ENCODE peak calls at places on chromosome 2, in four cellular contexts. F is HepG2, N is A549, J is K562. Y is an unnamed sample.

GRCh38 chr2:157439792-157440186 is 4.1 kb downstream of the CYTIP start:
- DNase-seq in F (no peak), N (no peak), J (no peak), Y (no peak)

GRCh38 chr2:216879727-216880508 is 20.1 kb upstream of the TNP1 start:
- DNase-seq in F (no peak), N (no peak), J (peak), Y (no peak)

GRCh38 chr2:197204855-197205254 is 105.7 kb downstream of the ANKRD44 start:
- DNase-seq in F (no peak), N (no peak), J (no peak), Y (no peak)

GRCh38 chr2:138059967-138060635 is 95.8 kb downstream of the HNMT start:
- DNase-seq in F (peak), N (peak), J (peak), Y (no peak)

GRCh38 chr2:20350105-20350712 is 435 bp downstream of the PUM2 start:
- DNase-seq in F (peak), N (no peak), J (peak), Y (peak)

GRCh38 chr2:237629739-237630138 is 2.4 kb downstream of the LRRFIP1 start:
- DNase-seq in F (no peak), N (no peak), J (no peak), Y (no peak)

GRCh38 chr2:25042321-25043240 is 705 bp downstream of the EFR3B start:
- DNase-seq in F (no peak), N (peak), J (no peak), Y (peak)

GRCh38 chr2:222960126-222960525 is 91.9 kb upstream of the KCNE4 start:
- DNase-seq in F (no peak), N (no peak), J (no peak), Y (no peak)

GRCh38 chr2:101107246-101107645 is 43.9 kb downstream of the TBC1D8 start:
- DNase-seq in F (no peak), N (no peak), J (no peak), Y (no peak)

GRCh38 chr2:238425979-238426567 is 654 bp upstream of the ASB1 start:
- DNase-seq in F (peak), N (peak), J (peak), Y (no peak)

GRCh38 chr2:25369876-25370275 is 28.2 kb upstream of the DNMT3A start:
- DNase-seq in F (no peak), N (no peak), J (no peak), Y (no peak)

GRCh38 chr2:122072666-122073065 is 317.2 kb downstream of the TSN start:
- DNase-seq in F (no peak), N (no peak), J (no peak), Y (no peak)

GRCh38 chr2:37638973-37639372 is 32.5 kb downstream of the CDC42EP3 start:
- DNase-seq in F (no peak), N (no peak), J (no peak), Y (no peak)

GRCh38 chr2:95525294-95526035 is 40.9 kb upstream of the TRIM43B start:
- DNase-seq in F (no peak), N (no peak), J (no peak), Y (no peak)

GRCh38 chr2:105793230-105793975 is 48.7 kb downstream of the NCK2 start:
- DNase-seq in F (no peak), N (no peak), J (no peak), Y (no peak)

GRCh38 chr2:74690571-74690970 is 36.5 kb downstream of the SEMA4F start:
- DNase-seq in F (peak), N (peak), J (peak), Y (no peak)

GRCh38 chr2:14023558-14023957 is 609.0 kb upstream of the LRATD1 start:
- DNase-seq in F (no peak), N (no peak), J (no peak), Y (no peak)

GRCh38 chr2:171430516-171431410 is 3.0 kb downstream of the METTL8 start:
- DNase-seq in F (no peak), N (no peak), J (no peak), Y (no peak)

GRCh38 chr2:231887756-231888155 is 38.4 kb downstream of the NPPC start:
- DNase-seq in F (no peak), N (no peak), J (no peak), Y (no peak)

GRCh38 chr2:64644240-64645013 is 9.3 kb downstream of the SERTAD2 start:
- DNase-seq in F (peak), N (peak), J (peak), Y (peak)

GRCh38 chr2:109513230-109513629 is 100.5 kb downstream of the SEPTIN10 start:
- DNase-seq in F (no peak), N (no peak), J (no peak), Y (no peak)

GRCh38 chr2:63399171-63399570 is 189.1 kb downstream of the WDPCP start:
- DNase-seq in F (no peak), N (no peak), J (no peak), Y (no peak)

GRCh38 chr2:72993147-72993546 is 75.8 kb downstream of the EMX1 start:
- DNase-seq in F (peak), N (peak), J (peak), Y (peak)

GRCh38 chr2:160324161-160324768 is 124.2 kb upstream of the ITGB6 start:
- DNase-seq in F (peak), N (peak), J (peak), Y (peak)

GRCh38 chr2:239871481-239872435 is 153.4 kb downstream of the NDUFA10 start:
- DNase-seq in F (no peak), N (no peak), J (no peak), Y (no peak)

GRCh38 chr2:31831585-31831984 is 179.2 kb downstream of the MEMO1 start:
- DNase-seq in F (no peak), N (no peak), J (no peak), Y (no peak)

DNA sequence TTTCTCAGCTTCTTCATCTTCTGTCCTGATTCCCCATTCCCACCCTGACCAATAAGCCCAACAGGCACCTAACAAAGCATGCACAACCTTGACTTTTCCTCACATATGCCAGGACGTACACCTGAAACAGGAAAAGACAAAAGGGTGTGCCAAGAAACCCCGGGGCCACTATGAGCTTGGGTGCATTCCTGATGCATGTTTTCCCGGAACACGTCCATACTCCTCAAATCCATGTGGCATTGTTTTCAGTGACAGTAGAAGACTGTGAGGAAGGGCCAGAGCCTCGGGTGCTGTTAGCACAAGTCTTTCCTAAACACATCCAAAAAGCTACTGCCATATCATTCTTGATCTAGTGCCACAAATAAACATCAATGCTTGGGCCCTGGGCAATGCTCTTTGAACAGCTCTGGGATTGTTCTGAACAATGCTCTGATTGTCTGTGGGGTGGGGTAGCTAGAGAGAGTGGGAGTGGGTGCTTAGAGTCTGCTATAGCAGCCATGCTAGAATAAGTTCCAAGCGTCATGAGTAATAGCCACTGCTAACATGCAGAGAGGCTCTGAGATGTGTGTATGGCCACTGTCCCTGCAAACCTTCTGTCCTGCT is 181.7 kb upstream of the CRIM1 start:
- DNase-seq in F (peak), N (no peak), J (no peak), Y (no peak)
- TF ChIP-seq NR3C1 in F (no peak), N (no peak), J (no peak), Y (no peak)

GRCh38 chr2:241564596-241565411 is 6.3 kb downstream of the BOK start:
- DNase-seq in F (no peak), N (no peak), J (no peak), Y (no peak)
- TF ChIP-seq NR3C1 in F (no peak), N (no peak), J (no peak), Y (no peak)

DNA sequence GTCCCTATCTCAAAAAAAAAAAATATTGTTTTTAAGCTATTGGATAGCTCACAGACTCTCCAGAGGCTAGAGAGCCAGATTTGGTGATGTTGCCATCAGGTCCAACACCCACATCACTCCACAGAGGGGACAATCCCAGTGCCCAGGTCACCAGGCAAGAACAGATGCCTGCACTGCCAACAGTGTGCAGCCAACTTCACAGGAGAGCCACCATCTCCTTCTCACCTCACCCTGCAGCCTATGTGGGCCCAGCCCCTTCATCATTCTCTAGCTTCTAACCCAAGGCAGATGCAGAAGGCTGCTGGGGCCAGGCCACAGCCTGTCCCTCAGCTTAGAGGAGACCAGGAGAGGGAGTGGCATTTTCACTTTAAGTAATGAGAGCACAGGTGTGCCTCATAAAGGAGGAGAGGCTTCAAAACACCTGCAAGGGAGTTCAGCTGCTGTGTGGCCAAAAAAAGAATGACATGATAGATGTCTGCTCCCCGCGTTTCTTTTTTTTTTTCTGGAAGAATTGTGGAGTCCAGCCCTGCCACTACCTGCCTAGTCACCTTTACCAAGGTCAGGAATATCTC is 98.0 kb upstream of the ZSWIM2 start:
- DNase-seq in F (no peak), N (no peak), J (no peak), Y (no peak)
- TF ChIP-seq NR3C1 in F (no peak), N (no peak), J (no peak), Y (no peak)

GRCh38 chr2:215532844-215533243 is 97.0 kb upstream of the FN1 start:
- DNase-seq in F (peak), N (no peak), J (no peak), Y (no peak)

GRCh38 chr2:215528555-215528954 is 92.7 kb upstream of the FN1 start:
- DNase-seq in F (peak), N (peak), J (no peak), Y (no peak)

GRCh38 chr2:215529271-215529670 is 93.4 kb upstream of the FN1 start:
- DNase-seq in F (peak), N (peak), J (no peak), Y (no peak)

GRCh38 chr2:215530191-215530968 is 94.5 kb upstream of the FN1 start:
- DNase-seq in F (no peak), N (no peak), J (no peak), Y (no peak)

GRCh38 chr2:215531284-215531683 is 95.4 kb upstream of the FN1 start:
- DNase-seq in F (no peak), N (no peak), J (no peak), Y (no peak)
- TF ChIP-seq NR3C1 in F (no peak), N (no peak), J (no peak), Y (no peak)

GRCh38 chr2:131039908-131040660 is 53.2 kb downstream of the FAM168B start:
- DNase-seq in F (no peak), N (no peak), J (no peak), Y (no peak)
- TF ChIP-seq NR3C1 in F (no peak), N (no peak), J (no peak), Y (no peak)

GRCh38 chr2:88161446-88161845 is 8.7 kb upstream of the THNSL2 start:
- DNase-seq in F (no peak), N (no peak), J (no peak), Y (no peak)

GRCh38 chr2:88167740-88168139 is 2.4 kb upstream of the THNSL2 start:
- DNase-seq in F (no peak), N (no peak), J (no peak), Y (no peak)

GRCh38 chr2:88170472-88170892 is 336 bp downstream of the THNSL2 start:
- DNase-seq in F (no peak), N (no peak), J (no peak), Y (peak)

GRCh38 chr2:88159955-88160415 is 10.2 kb upstream of the THNSL2 start:
- DNase-seq in F (peak), N (peak), J (peak), Y (peak)

DNA sequence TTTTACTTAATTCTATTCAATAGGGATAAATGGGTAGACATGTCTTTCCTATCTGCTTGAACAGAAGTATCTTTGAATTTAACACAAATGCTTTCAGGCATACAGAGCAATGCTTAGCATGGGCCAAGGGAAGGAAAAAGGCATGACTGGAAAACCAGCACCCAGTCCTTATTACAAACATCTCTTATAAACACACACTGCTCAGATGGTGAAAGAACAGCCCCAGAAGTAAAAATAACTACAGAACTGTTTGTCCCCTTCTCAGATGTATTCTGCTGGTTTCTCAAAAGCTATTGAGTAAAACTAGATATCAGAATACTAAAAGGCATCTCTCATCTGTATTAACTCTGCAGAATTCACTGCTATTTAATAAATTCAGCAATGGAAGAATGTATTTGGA is 4.5 kb upstream of the THNSL2 start:
- DNase-seq in F (no peak), N (no peak), J (no peak), Y (no peak)
- TF ChIP-seq NR3C1 in F (no peak), N (no peak), J (no peak), Y (no peak)

DNA sequence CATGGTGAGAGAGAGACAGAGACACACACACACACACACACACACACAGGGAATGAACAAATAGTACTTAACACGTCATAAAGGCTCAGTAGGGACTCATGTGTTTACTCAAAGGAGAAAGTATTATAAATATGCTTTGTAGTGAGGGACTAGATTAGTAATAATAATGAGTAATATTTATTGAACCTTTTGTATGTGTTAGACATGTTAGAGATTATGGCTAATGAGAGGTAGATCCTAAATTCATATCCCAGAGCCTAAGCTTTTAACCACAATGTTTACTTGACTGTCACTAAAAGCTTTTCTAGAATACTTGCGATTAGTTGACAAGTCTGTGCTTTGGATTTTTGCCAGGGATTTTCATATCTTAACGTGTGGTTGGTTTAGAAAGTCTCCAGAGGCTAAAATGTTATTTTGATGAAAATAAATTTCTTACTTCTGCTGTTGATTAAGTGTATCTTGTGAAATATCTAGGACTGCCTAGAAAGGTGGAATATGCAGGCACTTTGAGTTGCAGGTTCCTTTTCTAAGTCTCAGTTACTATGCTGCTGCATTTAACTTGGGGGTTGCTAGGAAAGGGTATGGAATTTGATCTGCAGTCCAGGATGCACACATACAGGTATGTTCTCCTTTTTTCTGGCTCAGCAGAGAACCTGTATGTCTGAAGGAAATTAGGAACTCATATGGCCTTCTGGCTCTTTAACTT is 64.5 kb downstream of the UBR3 start:
- DNase-seq in F (peak), N (peak), J (no peak), Y (no peak)
- TF ChIP-seq NR3C1 in F (no peak), N (no peak), J (no peak), Y (no peak)

GRCh38 chr2:46635442-46635841 is 156.1 kb downstream of the TMEM247 start:
- DNase-seq in F (no peak), N (no peak), J (no peak), Y (no peak)
- TF ChIP-seq NR3C1 in F (no peak), N (no peak), J (no peak), Y (no peak)

Y was measured in WTC11.